ENCODE peak calls at places on chromosomes 1 and 21, in four cellular contexts. B, A, P and S are unnamed samples.

GRCh38 chr1:67713071-67713806 is 28.2 kb downstream of the GADD45A start:
- DNase-seq in B (no peak), A (peak), P (no peak), S (no peak)

GRCh38 chr1:32893198-32894018 is 7.1 kb downstream of the HPCA start:
- DNase-seq in B (peak), A (no peak), P (no peak), S (peak)

GRCh38 chr1:47593001-47593568 is 155.2 kb downstream of the FOXD2 start:
- DNase-seq in B (peak), A (no peak), P (no peak), S (no peak)

GRCh38 chr1:50271337-50271736 is 151.9 kb downstream of the DMRTA2 start:
- DNase-seq in B (no peak), A (no peak), P (no peak), S (no peak)

GRCh38 chr1:13590486-13590885 is 6.9 kb downstream of the PDPN start:
- DNase-seq in B (no peak), A (no peak), P (no peak), S (no peak)

GRCh38 chr1:31672988-31673387 is 28.3 kb upstream of the PEF1 start:
- DNase-seq in B (no peak), A (no peak), P (no peak), S (no peak)

GRCh38 chr21:39006653-39007417 is 176.4 kb downstream of the PSMG1 start:
- DNase-seq in B (no peak), A (no peak), P (no peak), S (no peak)

GRCh38 chr1:156436319-156437043 is 64.1 kb downstream of the MEF2D start:
- DNase-seq in B (peak), A (no peak), P (no peak), S (no peak)

GRCh38 chr1:213369465-213369864 is 318.4 kb downstream of the RPS6KC1 start:
- DNase-seq in B (no peak), A (no peak), P (no peak), S (no peak)

GRCh38 chr1:95098196-95098595 is 19.0 kb upstream of the TLCD4 start:
- DNase-seq in B (no peak), A (no peak), P (no peak), S (no peak)

GRCh38 chr1:238664139-238664538 is 722.2 kb upstream of the CHRM3 start:
- DNase-seq in B (no peak), A (no peak), P (no peak), S (no peak)

GRCh38 chr1:27405074-27405473 is 12.7 kb downstream of the GPR3 start:
- DNase-seq in B (peak), A (no peak), P (no peak), S (no peak)

GRCh38 chr1:18861082-18861481 is 1.6 kb upstream of the TAS1R2 start:
- DNase-seq in B (no peak), A (no peak), P (no peak), S (no peak)

GRCh38 chr21:27173052-27173451 is 206.2 kb upstream of the ADAMTS5 start:
- DNase-seq in B (no peak), A (no peak), P (no peak), S (no peak)

GRCh38 chr1:161039546-161039945 is 782 bp upstream of the TSTD1 start:
- DNase-seq in B (no peak), A (no peak), P (no peak), S (no peak)
- TF ChIP-seq ATF2 in B (no peak), A (no peak), P (no peak), S (no peak)

GRCh38 chr21:42061195-42061865 is 9.8 kb upstream of the UMODL1 start:
- DNase-seq in B (no peak), A (no peak), P (peak), S (no peak)
- TF ChIP-seq POLR2AphosphoS5 in B (no peak), A (no peak), P (no peak), S (no peak)

DNA sequence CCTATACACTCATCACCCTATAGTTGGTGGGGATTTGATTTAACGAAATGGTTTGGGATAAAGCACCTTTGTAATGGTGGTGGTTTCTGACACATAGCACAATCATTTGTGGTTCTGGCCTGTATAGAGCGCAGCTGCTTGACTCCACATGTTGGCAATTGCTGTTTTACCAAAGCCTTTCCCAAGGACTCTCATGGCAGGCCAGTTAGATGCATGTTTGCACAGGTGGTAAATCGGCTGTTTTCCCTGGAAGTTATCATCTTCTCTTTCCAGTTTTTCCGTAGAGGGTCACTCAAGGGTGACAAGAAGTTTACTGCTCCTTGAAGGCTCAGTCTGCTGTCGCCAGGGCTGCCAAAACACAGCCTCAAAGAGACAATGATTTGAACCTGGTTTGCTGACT is 17.1 kb upstream of the XPR1 start:
- DNase-seq in B (no peak), A (no peak), P (no peak), S (no peak)
- TF ChIP-seq ATF2 in B (no peak), A (no peak), P (no peak), S (no peak)

DNA sequence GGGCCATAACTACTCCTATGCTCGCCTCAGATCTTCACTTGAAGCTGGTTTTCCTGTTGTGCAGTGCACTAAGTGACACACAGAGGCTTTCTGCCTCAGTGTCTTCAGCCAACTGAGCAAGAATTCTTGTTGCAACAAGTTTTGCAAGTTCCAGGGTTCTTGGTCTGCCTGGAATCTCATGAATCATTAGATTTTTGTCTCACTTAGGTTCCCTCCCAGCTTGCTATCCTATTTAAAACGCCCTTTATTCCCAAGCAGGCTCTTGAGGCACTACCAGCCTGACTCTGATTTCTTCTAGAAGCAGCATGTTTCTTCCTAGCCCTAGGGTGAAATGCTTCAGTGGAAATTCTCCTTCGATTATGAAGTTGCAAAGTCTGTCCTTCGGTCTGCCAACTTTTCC is 158.8 kb downstream of the C1orf21 start:
- DNase-seq in B (no peak), A (no peak), P (no peak), S (no peak)
- TF ChIP-seq POLR2AphosphoS5 in B (no peak), A (no peak), P (no peak), S (no peak)

GRCh38 chr1:38873027-38873969 is at the start of gene MYCBP:
- DNase-seq in B (peak), A (peak), P (peak), S (peak)
- TF ChIP-seq ATF2 in B (no peak), A (no peak), P (no peak), S (no peak)

DNA sequence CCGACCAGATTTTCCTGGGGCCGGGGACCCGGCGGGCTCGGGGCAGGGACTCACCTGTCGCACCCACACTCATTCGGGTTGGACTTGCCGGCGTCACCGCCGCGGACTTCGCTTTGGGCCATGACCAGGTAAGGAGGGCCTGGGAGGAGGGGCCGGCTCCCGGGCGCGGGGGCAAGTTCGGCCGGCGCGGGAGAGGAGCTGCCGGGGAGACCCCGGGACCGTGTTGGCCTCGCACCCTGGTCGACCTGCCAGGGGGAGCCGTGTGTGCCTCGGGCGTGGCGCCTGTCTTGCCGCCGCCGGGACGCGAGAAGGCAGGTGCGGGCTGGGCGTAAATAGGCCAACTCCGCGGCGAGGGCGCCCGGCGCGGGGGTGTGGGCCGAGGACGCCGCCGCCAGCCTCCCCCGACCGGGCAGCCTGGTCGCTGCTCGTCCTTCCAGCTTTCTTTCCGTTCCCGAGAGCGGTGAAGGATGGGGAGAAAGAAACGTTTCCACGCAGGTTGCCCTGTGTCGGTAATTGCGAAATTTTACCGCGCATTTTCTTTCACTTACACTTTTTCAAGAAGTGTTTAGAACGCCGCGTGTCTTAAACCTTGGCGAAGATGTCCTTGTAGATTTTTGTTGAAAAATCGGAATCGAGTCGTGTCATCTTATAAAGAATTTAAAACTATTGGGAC is 560 bp downstream of the USP1 start:
- DNase-seq in B (no peak), A (no peak), P (no peak), S (no peak)
- TF ChIP-seq POLR2AphosphoS5 in B (no peak), A (no peak), P (peak), S (no peak)

DNA sequence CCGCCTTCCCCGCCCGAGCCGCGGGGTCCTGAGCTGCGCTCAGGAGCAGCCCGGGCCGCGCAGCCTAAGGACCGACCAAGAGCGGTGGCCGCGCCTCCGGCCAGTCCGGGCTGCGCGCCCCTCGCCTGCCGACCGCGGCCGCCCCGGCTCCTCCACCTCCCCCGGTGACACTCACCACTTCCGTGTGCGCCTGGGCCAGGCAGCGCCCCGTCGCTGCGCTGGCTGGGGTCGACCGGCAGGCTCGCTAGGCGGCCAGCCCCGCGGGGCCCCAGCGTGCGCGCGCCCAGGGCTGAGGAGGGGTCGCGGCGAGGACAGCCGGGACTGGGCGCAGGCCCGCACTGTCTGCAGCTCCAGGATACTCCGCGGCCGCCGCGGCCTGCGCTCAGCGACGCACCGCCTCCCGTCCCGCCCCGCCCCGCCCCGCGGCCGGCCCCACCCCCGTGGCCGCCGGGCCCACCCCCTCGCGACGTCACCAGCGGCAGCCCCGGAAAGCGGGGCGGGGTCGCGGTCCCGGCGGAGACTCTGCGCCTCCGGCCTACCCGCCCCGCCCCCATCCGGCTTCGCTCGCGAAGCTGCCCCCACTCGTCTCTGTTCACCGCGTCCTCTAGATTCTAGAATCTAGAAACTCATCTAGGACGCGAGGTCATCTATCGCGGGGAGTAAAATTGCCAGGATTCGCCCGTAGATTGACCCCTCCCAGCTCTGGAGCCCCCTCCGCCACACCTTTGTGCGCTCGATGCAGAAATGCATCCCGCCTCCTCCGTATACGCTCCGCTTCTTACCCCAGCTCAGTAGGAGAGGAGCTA is at the start of gene JAK1:
- DNase-seq in B (peak), A (peak), P (no peak), S (peak)
- TF ChIP-seq ATF2 in B (no peak), A (no peak), P (no peak), S (no peak)

GRCh38 chr1:202061055-202061454 is 50.7 kb downstream of the ELF3 start:
- DNase-seq in B (no peak), A (no peak), P (no peak), S (peak)

GRCh38 chr1:202054094-202054493 is 43.7 kb downstream of the ELF3 start:
- DNase-seq in B (no peak), A (no peak), P (no peak), S (no peak)

GRCh38 chr1:202058001-202058908 is 47.9 kb downstream of the ELF3 start:
- DNase-seq in B (no peak), A (peak), P (no peak), S (peak)

DNA sequence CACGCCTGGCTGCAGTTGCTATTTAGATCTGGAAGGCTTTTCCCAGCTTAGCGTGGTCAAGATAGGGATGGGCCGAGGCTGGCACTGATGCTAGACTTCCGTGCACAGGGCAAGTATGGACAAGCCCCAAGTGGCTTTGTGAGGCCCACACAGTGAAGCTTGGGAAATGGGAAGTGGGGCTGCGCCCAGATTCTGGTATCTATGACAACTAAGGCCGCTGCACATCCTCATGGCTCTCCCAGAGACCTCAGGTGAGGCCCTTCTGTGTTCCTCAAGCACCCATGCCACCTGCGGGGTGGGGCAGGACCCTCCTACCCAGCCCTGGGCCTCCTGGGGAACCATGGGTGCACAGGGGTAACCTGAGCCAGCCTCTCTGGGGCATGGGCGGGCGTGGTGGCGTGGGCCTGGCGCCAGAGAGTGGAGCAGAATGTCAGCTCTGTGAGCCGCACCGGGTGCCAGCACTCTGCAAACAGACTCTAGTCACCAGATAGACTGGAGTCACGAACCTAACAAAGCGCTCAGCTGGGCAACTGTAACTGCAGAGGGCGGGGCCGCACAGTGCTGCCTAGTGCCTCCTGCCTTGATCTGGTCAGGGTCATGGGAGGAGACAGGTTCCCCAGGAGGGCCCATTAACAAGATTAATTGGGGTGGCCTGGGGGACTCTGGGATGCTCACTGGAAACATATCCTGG is 46.4 kb downstream of the ELF3 start:
- DNase-seq in B (no peak), A (peak), P (no peak), S (no peak)
- TF ChIP-seq POLR2AphosphoS5 in B (no peak), A (peak), P (no peak), S (no peak)